ENCODE peak calls at places on chromosomes 1 and 21, in seven cellular contexts. One of them, this sample, is unnamed.

GRCh38 chr1:152777510-152778137 is 2.7 kb downstream of the LCE1F start:
- DNase-seq in mesothelial cell of epicardium: no peak
- DNase-seq in fibroblast of lung: no peak
- DNase-seq in GM12865: peak; percentile 40
- DNase-seq in mammary epithelial cell: no peak
- DNase-seq in endothelial cell: peak; percentile 51
- DNase-seq in GM23338: peak; percentile 81
- DNase-seq in this sample: no peak

GRCh38 chr1:80594013-80594412 is 1206.7 kb upstream of the ADGRL2 start:
- DNase-seq in mesothelial cell of epicardium: no peak
- DNase-seq in fibroblast of lung: no peak
- DNase-seq in GM12865: no peak
- DNase-seq in mammary epithelial cell: peak; percentile 4
- DNase-seq in endothelial cell: no peak
- DNase-seq in GM23338: no peak
- DNase-seq in this sample: no peak

GRCh38 chr21:43917515-43918384 is 52.7 kb downstream of the AGPAT3 start:
- DNase-seq in mesothelial cell of epicardium: no peak
- DNase-seq in fibroblast of lung: no peak
- DNase-seq in GM12865: peak; percentile 72
- DNase-seq in mammary epithelial cell: peak; percentile 26
- DNase-seq in endothelial cell: no peak
- DNase-seq in GM23338: no peak
- DNase-seq in this sample: no peak

GRCh38 chr1:241213147-241213546 is 143.9 kb downstream of the RGS7 start:
- DNase-seq in mesothelial cell of epicardium: no peak
- DNase-seq in fibroblast of lung: no peak
- DNase-seq in GM12865: no peak
- DNase-seq in mammary epithelial cell: no peak
- DNase-seq in endothelial cell: no peak
- DNase-seq in GM23338: no peak
- DNase-seq in this sample: no peak

GRCh38 chr1:176241385-176242015 is 34.4 kb upstream of the COP1 start:
- DNase-seq in mesothelial cell of epicardium: no peak
- DNase-seq in fibroblast of lung: peak; percentile 93
- DNase-seq in GM12865: no peak
- DNase-seq in mammary epithelial cell: peak; percentile 89
- DNase-seq in endothelial cell: no peak
- DNase-seq in GM23338: peak; percentile 8
- DNase-seq in this sample: peak; percentile 59

GRCh38 chr1:27099904-27100796 is 54.8 kb downstream of the SLC9A1 start:
- DNase-seq in mesothelial cell of epicardium: no peak
- DNase-seq in fibroblast of lung: peak; percentile 80
- DNase-seq in GM12865: no peak
- DNase-seq in mammary epithelial cell: no peak
- DNase-seq in endothelial cell: no peak
- DNase-seq in GM23338: peak; percentile 53
- DNase-seq in this sample: no peak

GRCh38 chr1:114315601-114316000 is 161.9 kb upstream of the SYT6 start:
- DNase-seq in mesothelial cell of epicardium: no peak
- DNase-seq in fibroblast of lung: no peak
- DNase-seq in GM12865: no peak
- DNase-seq in mammary epithelial cell: no peak
- DNase-seq in endothelial cell: no peak
- DNase-seq in GM23338: no peak
- DNase-seq in this sample: no peak

GRCh38 chr1:186231861-186232436 is 143.1 kb downstream of the TPR start:
- DNase-seq in mesothelial cell of epicardium: no peak
- DNase-seq in fibroblast of lung: no peak
- DNase-seq in GM12865: no peak
- DNase-seq in mammary epithelial cell: peak; percentile 60
- DNase-seq in endothelial cell: no peak
- DNase-seq in GM23338: no peak
- DNase-seq in this sample: no peak

GRCh38 chr1:209542585-209542984 is 40.9 kb upstream of the CAMK1G start:
- DNase-seq in mesothelial cell of epicardium: no peak
- DNase-seq in fibroblast of lung: no peak
- DNase-seq in GM12865: no peak
- DNase-seq in mammary epithelial cell: peak; percentile 98
- DNase-seq in endothelial cell: no peak
- DNase-seq in GM23338: no peak
- DNase-seq in this sample: no peak

DNA sequence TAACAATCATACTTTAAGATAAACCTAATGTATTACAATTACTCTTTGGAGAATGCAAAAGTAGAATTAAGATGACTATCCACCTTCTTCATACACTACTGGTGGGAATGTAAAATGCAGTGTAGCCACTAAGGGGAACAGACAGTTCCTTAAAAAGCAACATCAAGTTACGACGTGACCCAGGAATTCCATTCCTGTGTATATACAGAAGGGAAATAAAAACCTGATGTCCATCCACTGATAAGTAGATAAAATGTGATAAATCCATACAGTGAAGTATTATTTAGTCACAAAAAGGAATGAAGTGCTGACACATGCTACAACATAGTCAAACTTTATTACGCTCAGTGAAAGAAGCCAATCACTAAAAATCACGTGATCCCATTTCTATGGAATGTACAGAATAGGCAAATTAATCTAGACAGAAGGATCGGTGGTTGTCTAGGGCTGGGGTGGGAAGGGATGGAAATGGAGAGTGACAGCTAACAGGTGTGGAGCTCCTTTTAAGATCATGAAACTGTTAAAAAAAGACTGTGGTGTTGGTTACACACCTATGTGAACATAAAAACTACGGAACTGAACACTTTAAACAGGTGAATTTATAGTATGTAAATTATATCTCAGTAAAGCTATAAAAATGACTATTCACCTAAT is 42.1 kb downstream of the NRIP1 start:
- DNase-seq in mesothelial cell of epicardium: no peak
- DNase-seq in fibroblast of lung: no peak
- DNase-seq in GM12865: no peak
- DNase-seq in mammary epithelial cell: no peak
- DNase-seq in endothelial cell: no peak
- DNase-seq in GM23338: no peak
- DNase-seq in this sample: no peak
- TF ChIP-seq CTCF in mesothelial cell of epicardium: no peak
- TF ChIP-seq CTCF in fibroblast of lung: no peak
- TF ChIP-seq CTCF in GM12865: no peak
- TF ChIP-seq CTCF in mammary epithelial cell: no peak
- TF ChIP-seq CTCF in endothelial cell: no peak
- TF ChIP-seq CTCF in GM23338: no peak
- TF ChIP-seq CTCF in this sample: peak; percentile 7

DNA sequence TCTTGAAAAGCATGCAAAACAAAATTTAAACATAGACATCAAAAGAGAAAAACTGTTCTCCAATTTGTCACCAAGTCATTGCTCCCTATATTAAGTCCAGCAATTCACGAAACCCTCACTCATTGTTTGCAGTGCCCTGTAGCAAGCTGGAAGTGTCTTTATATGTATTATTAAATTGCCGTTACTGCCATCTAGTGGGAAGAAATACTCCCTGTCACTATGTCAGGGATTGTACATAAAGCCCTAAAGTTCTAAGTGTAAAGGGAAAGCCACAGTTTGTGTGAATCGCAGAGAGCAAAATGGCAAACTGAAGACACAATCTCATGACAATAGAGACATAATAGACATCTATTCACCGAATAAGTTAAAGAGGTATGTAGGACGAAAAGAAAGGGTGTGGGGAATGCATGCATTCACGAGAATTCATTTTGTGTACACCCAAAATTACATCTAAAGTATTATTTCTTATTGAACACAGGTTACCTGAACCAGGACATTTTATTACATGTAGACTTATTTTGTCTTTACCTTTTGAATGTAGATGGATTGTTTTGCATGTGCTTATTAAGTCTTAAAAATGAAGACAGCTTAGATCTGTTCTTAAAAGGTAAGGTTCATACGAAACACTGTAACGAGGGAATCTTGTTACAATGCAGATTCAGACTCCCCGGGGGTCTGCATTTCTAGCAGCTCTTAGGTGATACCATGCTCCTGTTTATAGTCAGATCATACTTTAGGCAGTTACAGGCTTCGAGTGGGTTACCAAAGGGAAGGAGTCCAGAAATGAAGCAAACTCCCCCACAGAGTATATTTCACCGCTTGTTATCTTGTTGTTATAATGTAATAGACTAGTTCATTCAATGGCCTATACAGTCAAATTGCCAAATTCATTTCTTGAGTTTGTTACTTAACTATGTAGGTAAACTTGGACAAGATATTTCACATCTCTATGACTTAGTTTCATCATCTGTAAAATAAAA is 600.8 kb downstream of the USP25 start:
- DNase-seq in mesothelial cell of epicardium: no peak
- DNase-seq in fibroblast of lung: peak; percentile 89
- DNase-seq in GM12865: peak; percentile 49
- DNase-seq in mammary epithelial cell: peak; percentile 56
- DNase-seq in endothelial cell: peak; percentile 7
- DNase-seq in GM23338: peak; percentile 81
- DNase-seq in this sample: no peak
- TF ChIP-seq CTCF in mesothelial cell of epicardium: peak; percentile 57
- TF ChIP-seq CTCF in fibroblast of lung: peak; percentile 45
- TF ChIP-seq CTCF in GM12865: peak; percentile 45
- TF ChIP-seq CTCF in mammary epithelial cell: peak; percentile 69
- TF ChIP-seq CTCF in endothelial cell: peak; percentile 39
- TF ChIP-seq CTCF in GM23338: peak; percentile 85
- TF ChIP-seq CTCF in this sample: peak; percentile 71

GRCh38 chr1:214808845-214809460 is 206.0 kb downstream of the CENPF start:
- DNase-seq in mesothelial cell of epicardium: no peak
- DNase-seq in fibroblast of lung: peak; percentile 66
- DNase-seq in GM12865: peak; percentile 6
- DNase-seq in mammary epithelial cell: peak; percentile 40
- DNase-seq in endothelial cell: peak; percentile 3
- DNase-seq in GM23338: peak; percentile 64
- DNase-seq in this sample: no peak
- TF ChIP-seq CTCF in mesothelial cell of epicardium: no peak
- TF ChIP-seq CTCF in fibroblast of lung: peak; percentile 40
- TF ChIP-seq CTCF in GM12865: peak; percentile 17
- TF ChIP-seq CTCF in mammary epithelial cell: peak; percentile 71
- TF ChIP-seq CTCF in endothelial cell: peak; percentile 18
- TF ChIP-seq CTCF in GM23338: peak; percentile 73
- TF ChIP-seq CTCF in this sample: no peak

GRCh38 chr1:96488777-96489176 is 232.8 kb upstream of the PTBP2 start:
- DNase-seq in mesothelial cell of epicardium: no peak
- DNase-seq in fibroblast of lung: no peak
- DNase-seq in GM12865: peak; percentile 21
- DNase-seq in mammary epithelial cell: no peak
- DNase-seq in endothelial cell: no peak
- DNase-seq in GM23338: no peak
- DNase-seq in this sample: no peak

GRCh38 chr1:96487961-96488360 is 233.6 kb upstream of the PTBP2 start:
- DNase-seq in mesothelial cell of epicardium: no peak
- DNase-seq in fibroblast of lung: peak; percentile 77
- DNase-seq in GM12865: no peak
- DNase-seq in mammary epithelial cell: peak; percentile 46
- DNase-seq in endothelial cell: no peak
- DNase-seq in GM23338: no peak
- DNase-seq in this sample: no peak

GRCh38 chr1:96487404-96487803 is 234.2 kb upstream of the PTBP2 start:
- DNase-seq in mesothelial cell of epicardium: no peak
- DNase-seq in fibroblast of lung: peak; percentile 21
- DNase-seq in GM12865: no peak
- DNase-seq in mammary epithelial cell: peak; percentile 80
- DNase-seq in endothelial cell: no peak
- DNase-seq in GM23338: no peak
- DNase-seq in this sample: no peak

GRCh38 chr1:96492236-96492635 is 229.3 kb upstream of the PTBP2 start:
- DNase-seq in mesothelial cell of epicardium: no peak
- DNase-seq in fibroblast of lung: peak; percentile 53
- DNase-seq in GM12865: no peak
- DNase-seq in mammary epithelial cell: no peak
- DNase-seq in endothelial cell: no peak
- DNase-seq in GM23338: peak; percentile 37
- DNase-seq in this sample: no peak
- TF ChIP-seq CTCF in mesothelial cell of epicardium: no peak
- TF ChIP-seq CTCF in fibroblast of lung: no peak
- TF ChIP-seq CTCF in GM12865: no peak
- TF ChIP-seq CTCF in mammary epithelial cell: no peak
- TF ChIP-seq CTCF in endothelial cell: no peak
- TF ChIP-seq CTCF in GM23338: no peak
- TF ChIP-seq CTCF in this sample: no peak